ENCODE peak calls at places on chromosomes 13 and 19, in ten cellular contexts. One of them, this sample, is unnamed.

GRCh38 chr19:10112037-10112751 is 701 bp downstream of the P2RY11 start:
- DNase-seq in tibial nerve: no peak
- DNase-seq in transverse colon: peak
- DNase-seq in A549: peak
- DNase-seq in NB4: peak
- DNase-seq in esophagus squamous epithelium: no peak
- DNase-seq in uterus: no peak
- DNase-seq in erythroblast: no peak
- DNase-seq in suprapubic skin: no peak
- DNase-seq in heart left ventricle: no peak
- DNase-seq in this sample: peak

GRCh38 chr13:92967923-92968322 is 258.7 kb upstream of the GPC6 start:
- DNase-seq in tibial nerve: no peak
- DNase-seq in erythroblast: no peak
- DNase-seq in esophagus squamous epithelium: no peak
- DNase-seq in NB4: no peak
- DNase-seq in heart left ventricle: no peak
- DNase-seq in transverse colon: no peak
- DNase-seq in suprapubic skin: no peak
- DNase-seq in A549: peak
- DNase-seq in uterus: no peak
- DNase-seq in this sample: no peak

GRCh38 chr19:11577451-11578341 is at the start of gene ACP5:
- DNase-seq in erythroblast: no peak
- DNase-seq in NB4: no peak
- DNase-seq in A549: no peak
- DNase-seq in heart left ventricle: no peak
- DNase-seq in suprapubic skin: no peak
- DNase-seq in transverse colon: no peak
- DNase-seq in uterus: no peak
- DNase-seq in esophagus squamous epithelium: no peak
- DNase-seq in tibial nerve: no peak
- DNase-seq in this sample: no peak

GRCh38 chr19:18634612-18635290 is 2.1 kb upstream of the KLHL26 start:
- DNase-seq in transverse colon: peak
- DNase-seq in erythroblast: no peak
- DNase-seq in tibial nerve: no peak
- DNase-seq in uterus: no peak
- DNase-seq in A549: no peak
- DNase-seq in heart left ventricle: no peak
- DNase-seq in esophagus squamous epithelium: no peak
- DNase-seq in NB4: no peak
- DNase-seq in suprapubic skin: no peak
- DNase-seq in this sample: no peak

GRCh38 chr19:43928820-43929219 is 6.3 kb downstream of the ZNF45 start:
- DNase-seq in esophagus squamous epithelium: no peak
- DNase-seq in A549: no peak
- DNase-seq in suprapubic skin: no peak
- DNase-seq in erythroblast: no peak
- DNase-seq in uterus: no peak
- DNase-seq in transverse colon: no peak
- DNase-seq in tibial nerve: no peak
- DNase-seq in heart left ventricle: no peak
- DNase-seq in NB4: no peak
- DNase-seq in this sample: no peak

GRCh38 chr19:5484398-5485285 is 29.4 kb downstream of the ZNRF4 start:
- DNase-seq in transverse colon: no peak
- DNase-seq in A549: no peak
- DNase-seq in heart left ventricle: no peak
- DNase-seq in NB4: no peak
- DNase-seq in esophagus squamous epithelium: no peak
- DNase-seq in suprapubic skin: no peak
- DNase-seq in uterus: no peak
- DNase-seq in tibial nerve: no peak
- DNase-seq in erythroblast: no peak
- DNase-seq in this sample: no peak

GRCh38 chr19:21566073-21566472 is 60.7 kb downstream of the ZNF429 start:
- DNase-seq in NB4: peak
- DNase-seq in uterus: no peak
- DNase-seq in transverse colon: no peak
- DNase-seq in erythroblast: no peak
- DNase-seq in tibial nerve: no peak
- DNase-seq in suprapubic skin: no peak
- DNase-seq in A549: no peak
- DNase-seq in esophagus squamous epithelium: no peak
- DNase-seq in heart left ventricle: no peak
- DNase-seq in this sample: no peak

GRCh38 chr19:18021121-18021755 is 13.3 kb downstream of the ARRDC2 start:
- DNase-seq in suprapubic skin: peak
- DNase-seq in transverse colon: peak
- DNase-seq in tibial nerve: peak
- DNase-seq in erythroblast: peak
- DNase-seq in heart left ventricle: peak
- DNase-seq in NB4: peak
- DNase-seq in esophagus squamous epithelium: no peak
- DNase-seq in A549: peak
- DNase-seq in uterus: peak
- DNase-seq in this sample: no peak

GRCh38 chr19:5031231-5032100 is 62.6 kb downstream of the KDM4B start:
- DNase-seq in uterus: peak
- DNase-seq in transverse colon: peak
- DNase-seq in suprapubic skin: peak
- DNase-seq in esophagus squamous epithelium: peak
- DNase-seq in A549: peak
- DNase-seq in heart left ventricle: peak
- DNase-seq in erythroblast: peak
- DNase-seq in tibial nerve: peak
- DNase-seq in NB4: peak
- DNase-seq in this sample: no peak

GRCh38 chr19:19406878-19407639 is 1.6 kb downstream of the GATAD2A start:
- DNase-seq in A549: peak
- DNase-seq in esophagus squamous epithelium: no peak
- DNase-seq in NB4: peak
- DNase-seq in uterus: no peak
- DNase-seq in transverse colon: peak
- DNase-seq in erythroblast: peak
- DNase-seq in suprapubic skin: no peak
- DNase-seq in tibial nerve: no peak
- DNase-seq in heart left ventricle: no peak
- DNase-seq in this sample: no peak

GRCh38 chr13:110215606-110216005 is 91.4 kb downstream of the COL4A1 start:
- DNase-seq in esophagus squamous epithelium: no peak
- DNase-seq in transverse colon: no peak
- DNase-seq in A549: no peak
- DNase-seq in heart left ventricle: no peak
- DNase-seq in uterus: no peak
- DNase-seq in NB4: no peak
- DNase-seq in erythroblast: no peak
- DNase-seq in tibial nerve: no peak
- DNase-seq in suprapubic skin: no peak
- DNase-seq in this sample: no peak

GRCh38 chr19:47122359-47123335 is 8.0 kb upstream of the SAE1 start:
- DNase-seq in suprapubic skin: no peak
- DNase-seq in esophagus squamous epithelium: no peak
- DNase-seq in tibial nerve: no peak
- DNase-seq in uterus: no peak
- DNase-seq in A549: peak
- DNase-seq in transverse colon: no peak
- DNase-seq in heart left ventricle: no peak
- DNase-seq in NB4: no peak
- DNase-seq in erythroblast: no peak
- DNase-seq in this sample: no peak

GRCh38 chr19:3047307-3048189 is 14.7 kb downstream of the TLE5 start:
- DNase-seq in tibial nerve: peak
- DNase-seq in heart left ventricle: peak
- DNase-seq in A549: peak
- DNase-seq in NB4: peak
- DNase-seq in transverse colon: peak
- DNase-seq in esophagus squamous epithelium: no peak
- DNase-seq in suprapubic skin: peak
- DNase-seq in uterus: peak
- DNase-seq in erythroblast: peak
- DNase-seq in this sample: no peak
- TF ChIP-seq POLR2A in tibial nerve: peak
- TF ChIP-seq POLR2A in heart left ventricle: peak
- TF ChIP-seq POLR2A in A549: no peak
- TF ChIP-seq POLR2A in NB4: no peak
- TF ChIP-seq POLR2A in transverse colon: peak
- TF ChIP-seq POLR2A in esophagus squamous epithelium: no peak
- TF ChIP-seq POLR2A in suprapubic skin: peak
- TF ChIP-seq POLR2A in uterus: peak
- TF ChIP-seq POLR2A in erythroblast: peak
- TF ChIP-seq POLR2A in this sample: peak

DNA sequence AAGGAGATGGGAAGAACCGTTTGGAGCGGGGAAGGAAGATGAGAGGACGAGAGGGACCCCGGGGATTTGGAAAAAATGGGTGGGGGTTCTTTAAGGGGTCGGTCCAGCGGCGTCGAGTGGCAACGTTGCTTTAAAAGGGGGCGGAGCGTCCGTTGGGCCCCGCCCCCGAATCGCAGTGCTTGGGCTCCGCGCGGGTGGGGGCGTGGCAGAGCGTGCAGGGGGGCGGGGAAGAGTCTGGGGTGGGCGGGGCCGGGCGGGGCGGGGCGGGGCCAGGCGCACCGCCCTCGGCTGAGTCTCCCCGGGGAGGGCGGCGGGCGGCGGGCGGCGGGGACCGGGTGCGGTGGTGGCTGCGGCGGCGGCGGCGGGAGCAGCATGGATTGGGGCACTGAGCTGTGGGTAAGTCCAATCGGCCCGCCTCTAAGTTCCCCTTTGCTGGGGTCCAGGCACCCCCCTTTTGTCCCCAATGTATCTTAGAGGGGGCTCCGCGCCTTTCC is at the start of gene TRIP10:
- DNase-seq in heart left ventricle: peak
- DNase-seq in erythroblast: peak
- DNase-seq in transverse colon: peak
- DNase-seq in tibial nerve: peak
- DNase-seq in A549: peak
- DNase-seq in uterus: peak
- DNase-seq in NB4: peak
- DNase-seq in suprapubic skin: peak
- DNase-seq in esophagus squamous epithelium: peak
- DNase-seq in this sample: no peak
- TF ChIP-seq POLR2A in heart left ventricle: peak
- TF ChIP-seq POLR2A in erythroblast: no peak
- TF ChIP-seq POLR2A in transverse colon: peak
- TF ChIP-seq POLR2A in tibial nerve: peak
- TF ChIP-seq POLR2A in A549: peak
- TF ChIP-seq POLR2A in uterus: peak
- TF ChIP-seq POLR2A in NB4: no peak
- TF ChIP-seq POLR2A in suprapubic skin: no peak
- TF ChIP-seq POLR2A in esophagus squamous epithelium: peak
- TF ChIP-seq POLR2A in this sample: no peak

DNA sequence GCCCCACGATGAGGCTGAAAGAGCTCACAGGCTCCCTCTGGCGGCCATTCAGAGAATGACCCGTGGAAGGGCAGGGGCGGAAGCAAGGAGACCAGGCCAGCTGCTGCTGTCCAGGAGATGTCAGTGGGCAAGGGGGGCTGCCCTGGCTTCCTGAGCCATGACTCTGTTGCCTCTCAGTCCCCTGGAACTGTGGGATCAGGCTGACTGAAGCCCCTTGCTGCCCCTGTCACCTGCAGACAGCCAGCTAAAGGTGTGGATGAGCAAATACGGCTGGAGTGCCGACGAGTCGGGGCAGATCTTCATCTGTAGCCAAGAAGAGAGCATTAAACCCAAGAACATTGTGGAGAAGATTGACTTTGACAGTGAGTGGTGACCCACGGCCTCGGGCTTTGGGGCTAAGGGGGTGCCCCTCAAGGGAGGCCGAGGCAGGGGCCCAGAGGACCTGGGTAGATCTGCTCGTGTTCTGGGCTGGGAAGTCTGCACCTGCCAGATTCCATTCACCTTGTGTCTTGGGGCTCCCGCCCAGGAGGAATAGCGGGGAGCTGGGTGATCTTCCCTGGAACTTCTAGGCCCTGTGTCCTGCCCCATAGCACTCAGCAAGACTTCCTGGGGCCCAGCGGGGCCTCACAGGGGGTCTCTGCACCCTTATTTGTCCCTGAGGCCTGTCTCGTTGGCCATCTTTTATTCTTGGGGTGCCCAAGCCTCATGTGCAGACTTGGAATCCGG is 12.5 kb upstream of the ACTN4 start:
- DNase-seq in NB4: peak
- DNase-seq in heart left ventricle: peak
- DNase-seq in uterus: peak
- DNase-seq in A549: peak
- DNase-seq in tibial nerve: peak
- DNase-seq in esophagus squamous epithelium: no peak
- DNase-seq in suprapubic skin: peak
- DNase-seq in transverse colon: peak
- DNase-seq in erythroblast: peak
- DNase-seq in this sample: no peak
- TF ChIP-seq POLR2A in NB4: no peak
- TF ChIP-seq POLR2A in heart left ventricle: no peak
- TF ChIP-seq POLR2A in uterus: no peak
- TF ChIP-seq POLR2A in A549: no peak
- TF ChIP-seq POLR2A in tibial nerve: no peak
- TF ChIP-seq POLR2A in esophagus squamous epithelium: no peak
- TF ChIP-seq POLR2A in suprapubic skin: no peak
- TF ChIP-seq POLR2A in transverse colon: no peak
- TF ChIP-seq POLR2A in erythroblast: no peak
- TF ChIP-seq POLR2A in this sample: no peak

GRCh38 chr13:30465541-30466357 is at the start of gene HMGB1:
- DNase-seq in heart left ventricle: peak
- DNase-seq in esophagus squamous epithelium: peak
- DNase-seq in transverse colon: peak
- DNase-seq in NB4: peak
- DNase-seq in tibial nerve: peak
- DNase-seq in A549: peak
- DNase-seq in erythroblast: peak
- DNase-seq in uterus: peak
- DNase-seq in suprapubic skin: peak
- DNase-seq in this sample: peak

GRCh38 chr13:30466841-30467252 is 1.1 kb upstream of the HMGB1 start:
- DNase-seq in heart left ventricle: no peak
- DNase-seq in transverse colon: no peak
- DNase-seq in erythroblast: peak
- DNase-seq in uterus: no peak
- DNase-seq in NB4: peak
- DNase-seq in esophagus squamous epithelium: no peak
- DNase-seq in tibial nerve: no peak
- DNase-seq in A549: no peak
- DNase-seq in suprapubic skin: no peak
- DNase-seq in this sample: no peak

GRCh38 chr13:30464496-30465351 is 1.0 kb downstream of the HMGB1 start:
- DNase-seq in erythroblast: peak
- DNase-seq in A549: peak
- DNase-seq in uterus: peak
- DNase-seq in NB4: peak
- DNase-seq in transverse colon: peak
- DNase-seq in esophagus squamous epithelium: peak
- DNase-seq in tibial nerve: peak
- DNase-seq in heart left ventricle: peak
- DNase-seq in suprapubic skin: peak
- DNase-seq in this sample: no peak

GRCh38 chr13:30466358-30466714 is 600 bp upstream of the HMGB1 start:
- DNase-seq in transverse colon: no peak
- DNase-seq in tibial nerve: no peak
- DNase-seq in heart left ventricle: no peak
- DNase-seq in A549: peak
- DNase-seq in esophagus squamous epithelium: no peak
- DNase-seq in uterus: no peak
- DNase-seq in suprapubic skin: no peak
- DNase-seq in NB4: no peak
- DNase-seq in erythroblast: no peak
- DNase-seq in this sample: no peak

GRCh38 chr13:30463820-30464495 is 1.8 kb downstream of the HMGB1 start:
- DNase-seq in transverse colon: peak
- DNase-seq in erythroblast: peak
- DNase-seq in NB4: peak
- DNase-seq in A549: peak
- DNase-seq in tibial nerve: peak
- DNase-seq in suprapubic skin: no peak
- DNase-seq in esophagus squamous epithelium: peak
- DNase-seq in heart left ventricle: peak
- DNase-seq in uterus: peak
- DNase-seq in this sample: no peak
- TF ChIP-seq POLR2A in transverse colon: peak
- TF ChIP-seq POLR2A in erythroblast: no peak
- TF ChIP-seq POLR2A in NB4: peak
- TF ChIP-seq POLR2A in A549: no peak
- TF ChIP-seq POLR2A in tibial nerve: no peak
- TF ChIP-seq POLR2A in suprapubic skin: no peak
- TF ChIP-seq POLR2A in esophagus squamous epithelium: no peak
- TF ChIP-seq POLR2A in heart left ventricle: no peak
- TF ChIP-seq POLR2A in uterus: no peak
- TF ChIP-seq POLR2A in this sample: no peak

This sample was measured in vagina.